ENCODE peak calls at places on chromosome 16, in six cellular contexts. G, L, D, W, T and C are unnamed samples.

GRCh38 chr16:27264151-27264550 is 4.4 kb downstream of the NSMCE1 start:
- DNase-seq in G (no peak), L (no peak), D (no peak), W (no peak), T (no peak), C (no peak)

GRCh38 chr16:30005341-30006094 is 5.3 kb downstream of the DOC2A start:
- DNase-seq in G (peak), L (peak), D (no peak), W (peak), T (peak), C (no peak)

GRCh38 chr16:28494141-28494851 is at the start of gene APOBR:
- DNase-seq in G (no peak), L (peak), D (peak), W (peak), T (peak), C (no peak)

GRCh38 chr16:11198817-11199216 is 57.2 kb downstream of the SOCS1 start:
- DNase-seq in G (peak), L (peak), D (no peak), W (no peak), T (no peak), C (no peak)

GRCh38 chr16:80372341-80372740 is 168.5 kb upstream of the DYNLRB2 start:
- DNase-seq in G (no peak), L (no peak), D (no peak), W (no peak), T (no peak), C (no peak)

GRCh38 chr16:9797306-9797705 is 384.9 kb downstream of the GRIN2A start:
- DNase-seq in G (peak), L (no peak), D (peak), W (no peak), T (no peak), C (no peak)

GRCh38 chr16:12228607-12229499 is 252.3 kb downstream of the SNX29 start:
- DNase-seq in G (peak), L (no peak), D (peak), W (peak), T (peak), C (peak)

GRCh38 chr16:11379420-11379819 is 34.2 kb downstream of the RMI2 start:
- DNase-seq in G (no peak), L (peak), D (peak), W (peak), T (peak), C (no peak)

GRCh38 chr16:68499011-68499410 is 40.1 kb upstream of the ZFP90 start:
- DNase-seq in G (no peak), L (no peak), D (no peak), W (no peak), T (no peak), C (no peak)

GRCh38 chr16:57039148-57039812 is 49.9 kb downstream of the NLRC5 start:
- DNase-seq in G (no peak), L (no peak), D (no peak), W (peak), T (peak), C (no peak)

GRCh38 chr16:58462997-58463891 is 36.7 kb upstream of the NDRG4 start:
- DNase-seq in G (no peak), L (no peak), D (peak), W (peak), T (no peak), C (no peak)

GRCh38 chr16:87642491-87642890 is 40.2 kb downstream of the JPH3 start:
- DNase-seq in G (no peak), L (no peak), D (no peak), W (no peak), T (no peak), C (no peak)

GRCh38 chr16:57807968-57808528 is 5.8 kb upstream of the KIFC3 start:
- DNase-seq in G (peak), L (peak), D (peak), W (peak), T (peak), C (peak)

GRCh38 chr16:46961373-46962353 is 11.8 kb downstream of the DNAJA2 start:
- DNase-seq in G (no peak), L (no peak), D (no peak), W (no peak), T (no peak), C (no peak)

GRCh38 chr16:68234188-68235104 is 1.5 kb downstream of the ESRP2 start:
- DNase-seq in G (no peak), L (peak), D (no peak), W (no peak), T (peak), C (peak)

GRCh38 chr16:67886387-67886786 is 1.7 kb downstream of the NRN1L start:
- DNase-seq in G (no peak), L (no peak), D (no peak), W (no peak), T (no peak), C (no peak)

GRCh38 chr16:26688105-26688504 is 378.6 kb upstream of the C16orf82 start:
- DNase-seq in G (no peak), L (no peak), D (no peak), W (no peak), T (no peak), C (no peak)

GRCh38 chr16:30816769-30817168 is 29.8 kb upstream of the ZNF629 start:
- DNase-seq in G (no peak), L (no peak), D (no peak), W (no peak), T (no peak), C (no peak)

GRCh38 chr16:4382795-4383357 is 11.2 kb downstream of the VASN start:
- DNase-seq in G (no peak), L (no peak), D (peak), W (no peak), T (no peak), C (no peak)

GRCh38 chr16:4383591-4384495 is 12.2 kb downstream of the VASN start:
- DNase-seq in G (no peak), L (no peak), D (no peak), W (no peak), T (no peak), C (no peak)

GRCh38 chr16:4380131-4381063 is 8.7 kb downstream of the VASN start:
- DNase-seq in G (no peak), L (no peak), D (peak), W (no peak), T (no peak), C (no peak)

GRCh38 chr16:4381072-4381934 is 9.7 kb downstream of the VASN start:
- DNase-seq in G (no peak), L (no peak), D (peak), W (no peak), T (no peak), C (no peak)

GRCh38 chr16:4381935-4382794 is 10.5 kb downstream of the VASN start:
- DNase-seq in G (no peak), L (no peak), D (peak), W (no peak), T (no peak), C (no peak)
- TF ChIP-seq POLR2A in G (no peak), L (no peak), D (no peak), W (no peak), T (no peak), C (no peak)

DNA sequence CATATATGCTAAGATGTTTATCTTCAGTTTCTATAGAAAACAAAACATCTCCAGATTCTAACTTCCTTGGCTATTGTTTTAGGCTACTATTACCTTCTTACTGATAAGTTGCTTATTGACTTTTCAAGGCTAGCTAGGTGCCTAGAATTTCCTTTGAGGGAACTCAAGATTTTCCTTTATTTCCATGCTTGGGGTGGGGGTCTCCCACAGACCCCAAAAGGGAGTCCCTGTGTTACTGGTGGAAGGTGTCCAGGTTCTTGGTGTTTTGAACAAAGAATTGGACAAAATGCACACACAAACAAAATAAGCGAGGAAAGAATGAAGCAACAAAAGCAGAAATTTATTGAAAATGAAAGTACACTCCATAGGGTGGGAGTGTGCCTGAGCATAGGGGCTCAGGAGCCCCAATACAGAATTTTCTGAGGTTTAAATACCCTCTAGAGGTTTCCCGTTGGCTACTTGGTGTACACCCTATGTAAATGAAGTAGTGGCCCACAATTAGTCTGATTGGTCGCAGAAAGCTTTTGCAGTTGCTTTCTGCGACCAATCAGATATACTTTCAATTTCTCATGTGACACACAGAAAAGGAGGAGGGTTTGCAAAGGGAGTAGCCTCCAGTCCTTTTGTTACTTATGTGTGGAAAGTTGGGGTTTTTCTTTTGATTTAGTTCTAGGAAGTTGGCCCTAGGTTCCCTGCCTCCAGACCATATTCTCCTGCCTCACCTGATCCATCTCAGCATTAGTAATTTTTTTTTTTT is 67.5 kb downstream of the MARF1 start:
- DNase-seq in G (no peak), L (no peak), D (no peak), W (no peak), T (no peak), C (no peak)
- TF ChIP-seq POLR2A in G (no peak), L (no peak), D (no peak), W (no peak), T (no peak), C (no peak)

GRCh38 chr16:53952215-53953208 is 248.6 kb downstream of the FTO start:
- DNase-seq in G (no peak), L (no peak), D (no peak), W (no peak), T (no peak), C (no peak)
- TF ChIP-seq POLR2A in G (no peak), L (no peak), D (no peak), W (no peak), T (no peak), C (no peak)

DNA sequence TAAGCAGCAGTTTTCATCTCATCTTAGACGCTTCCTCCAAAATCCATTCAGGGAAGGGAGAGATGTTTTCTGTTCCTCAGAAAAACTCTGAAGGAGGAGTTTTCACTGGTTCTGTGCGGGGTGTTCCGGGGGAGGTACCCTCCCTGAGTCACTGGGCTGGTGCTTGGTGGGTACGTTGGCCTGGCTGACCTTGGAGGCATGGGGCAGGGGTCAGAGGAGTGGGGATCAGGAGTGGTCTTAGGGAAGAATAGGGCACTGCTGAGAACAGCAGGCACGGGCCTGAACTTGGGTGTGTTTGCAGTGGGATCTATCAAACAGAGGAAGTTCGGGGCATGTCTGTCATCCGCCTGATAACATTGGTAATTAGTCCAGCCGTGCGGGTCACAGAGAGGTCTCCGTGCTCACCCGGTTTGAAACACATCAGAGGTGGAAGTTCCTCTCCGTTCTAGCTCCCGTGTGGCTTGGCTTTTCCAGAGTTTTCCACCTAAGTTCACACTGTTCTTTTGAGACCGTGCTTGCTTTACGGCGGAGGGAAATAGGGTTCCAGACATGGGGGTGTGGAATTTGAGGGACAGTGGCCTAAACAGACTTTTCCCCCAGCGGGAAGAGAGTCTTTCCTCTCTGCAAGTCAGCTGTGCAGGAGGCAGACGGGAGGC is 59.7 kb upstream of the CIBAR2 start:
- DNase-seq in G (no peak), L (no peak), D (no peak), W (no peak), T (no peak), C (no peak)
- TF ChIP-seq POLR2A in G (no peak), L (no peak), D (no peak), W (no peak), T (no peak), C (no peak)

DNA sequence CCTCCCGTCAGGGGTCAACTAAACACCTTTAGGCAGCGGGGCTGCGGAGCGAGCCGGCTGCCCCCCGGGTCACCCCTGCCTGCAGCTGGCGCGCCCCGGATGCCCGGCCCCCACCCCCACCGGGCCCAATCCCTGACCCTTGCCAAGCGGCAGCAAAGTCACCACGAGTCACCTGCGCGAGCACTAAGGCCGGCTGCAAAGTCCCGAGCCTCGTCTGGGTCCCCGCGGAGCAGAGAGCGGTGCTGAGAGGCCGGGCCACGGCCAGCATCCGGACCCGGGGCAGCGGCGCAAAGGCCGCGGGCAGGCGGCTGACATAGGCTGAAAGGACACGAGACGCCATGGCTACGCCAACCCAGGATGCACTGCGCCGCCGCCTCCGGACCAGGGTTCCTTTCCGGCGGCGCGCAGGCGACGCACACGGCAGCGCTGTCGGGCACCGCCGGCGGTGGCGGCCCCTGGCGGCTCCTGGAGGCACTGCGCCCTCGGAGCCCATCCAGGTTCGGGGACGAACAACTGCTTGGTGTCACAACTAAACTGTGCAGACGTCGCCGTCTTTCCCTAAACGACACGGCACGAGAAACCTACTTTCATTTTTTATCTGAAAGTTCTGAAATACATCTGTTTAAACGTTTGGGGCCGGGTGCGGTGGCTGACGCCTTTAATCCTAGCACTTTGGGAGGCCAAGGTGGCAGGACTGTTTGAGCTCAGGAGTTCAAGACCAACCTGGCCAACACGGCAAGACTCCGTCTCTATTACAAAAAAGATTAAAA is at the start of gene NDUFAB1:
- DNase-seq in G (peak), L (peak), D (peak), W (peak), T (peak), C (peak)
- TF ChIP-seq POLR2A in G (peak), L (no peak), D (no peak), W (peak), T (no peak), C (no peak)

DNA sequence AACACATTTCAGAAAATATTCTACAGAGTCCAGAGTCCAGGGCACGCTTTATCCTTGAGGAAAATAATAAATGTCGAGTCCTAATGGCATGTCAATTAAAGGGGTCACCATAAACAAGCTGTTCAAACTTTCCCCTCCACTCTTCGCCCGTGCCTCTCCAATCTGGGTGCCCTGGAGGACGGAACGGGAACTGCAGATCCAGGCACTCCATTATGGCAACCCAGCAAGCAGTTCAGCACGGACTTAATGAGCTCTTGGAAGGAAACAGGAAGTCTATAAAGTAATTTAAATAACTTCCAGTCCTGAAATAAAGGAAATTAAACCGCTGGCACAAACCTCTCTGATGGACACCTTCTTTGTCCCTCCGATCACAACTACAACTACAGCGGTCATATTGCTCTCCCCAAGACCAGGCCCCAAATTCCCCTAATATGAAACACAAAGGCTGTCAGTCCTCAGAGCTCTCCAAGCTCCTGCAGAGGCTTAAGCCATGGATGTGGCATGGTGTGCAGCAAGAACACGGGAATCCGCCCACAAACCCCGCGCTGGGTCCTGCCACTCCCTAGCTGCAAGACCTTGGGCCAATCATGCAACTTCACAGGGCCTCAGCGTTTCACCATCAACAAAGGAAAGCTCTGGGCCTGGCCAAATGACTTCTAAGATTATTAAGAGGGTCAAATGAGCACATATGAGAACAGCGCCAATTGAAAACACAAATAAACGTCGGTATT is 52.6 kb downstream of the ZFHX3 start:
- DNase-seq in G (peak), L (no peak), D (no peak), W (no peak), T (no peak), C (no peak)
- TF ChIP-seq POLR2A in G (no peak), L (no peak), D (no peak), W (no peak), T (no peak), C (no peak)

GRCh38 chr16:588889-589657 is 793 bp upstream of the RAB40C start:
- DNase-seq in G (peak), L (peak), D (peak), W (peak), T (peak), C (peak)
- TF ChIP-seq POLR2A in G (peak), L (no peak), D (peak), W (peak), T (peak), C (peak)